ENCODE peak calls at places on chromosomes 7 and 10, in six cellular contexts. O is trophoblast cell, R is IMR-90, M is neuronal stem cell, T is H9, C is H1. U is an unnamed sample.
A peak's percentile ranks its signal among the peaks of the same experiment; 100 is the strongest.

GRCh38 chr10:13352519-13352918 is 4.4 kb upstream of the SEPHS1 start:
- DNase-seq in T (peak; percentile 68), M (no peak), R (no peak), C (peak; percentile 65), O (no peak), U (no peak)

GRCh38 chr7:44306608-44307007 is 18.8 kb downstream of the CAMK2B start:
- DNase-seq in C (no peak), O (no peak), M (no peak), T (no peak), R (no peak), U (no peak)

GRCh38 chr7:41187322-41187721 is 515.6 kb downstream of the INHBA start:
- DNase-seq in O (peak; percentile 87), M (no peak), C (no peak), T (no peak), R (no peak), U (no peak)

GRCh38 chr7:86479144-86479543 is 164.6 kb upstream of the GRM3 start:
- DNase-seq in O (no peak), M (no peak), C (no peak), T (no peak), R (no peak), U (no peak)

GRCh38 chr7:17546206-17546998 is 247.9 kb downstream of the AHR start:
- DNase-seq in T (no peak), O (no peak), C (no peak), R (peak; percentile 56), M (no peak), U (peak; percentile 92)

GRCh38 chr7:143003393-143004051 is 23.4 kb downstream of the OR9A2 start:
- DNase-seq in O (peak; percentile 72), M (peak; percentile 15), R (peak; percentile 44), C (no peak), T (no peak), U (peak; percentile 40)

GRCh38 chr10:117720931-117721826 is 178.6 kb downstream of the EMX2 start:
- DNase-seq in M (peak; percentile 54), C (peak; percentile 72), R (no peak), T (peak; percentile 87), O (no peak), U (no peak)

GRCh38 chr7:33710608-33711007 is 194.7 kb upstream of the BMPER start:
- DNase-seq in T (no peak), R (peak; percentile 14), C (no peak), O (no peak), M (no peak), U (no peak)

GRCh38 chr7:45217358-45217757 is 59.8 kb downstream of the RAMP3 start:
- DNase-seq in C (no peak), O (no peak), M (no peak), R (no peak), T (peak; percentile 72), U (no peak)

GRCh38 chr10:55091691-55092328 is 290.8 kb upstream of the PCDH15 start:
- DNase-seq in R (peak; percentile 1), M (no peak), T (no peak), O (peak; percentile 28), C (no peak), U (peak; percentile 9)

DNA sequence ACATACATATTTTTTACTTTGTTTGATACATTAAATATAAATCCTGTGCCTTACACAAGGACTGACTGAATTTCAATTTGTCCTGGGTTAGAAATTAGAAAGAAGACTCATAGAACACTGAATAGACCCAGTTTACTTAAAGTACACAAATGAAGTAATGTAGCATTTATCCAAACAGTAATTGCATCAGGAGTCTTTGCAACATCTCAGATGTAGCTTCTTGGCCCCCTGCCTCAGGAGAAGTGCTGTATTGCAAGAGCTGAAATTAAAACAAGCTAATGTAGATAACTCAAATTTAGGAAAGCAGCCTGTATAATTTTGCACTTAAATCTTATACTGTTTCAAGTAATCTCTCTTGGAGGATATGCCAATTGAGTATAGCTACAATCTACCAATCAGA is 54.3 kb upstream of the KCND2 start:
- DNase-seq in M (no peak), O (no peak), R (peak; percentile 22), T (no peak), C (no peak), U (peak; percentile 71)
- H2BK5ac ChIP-seq in M (no peak overlapping the region), O (no peak overlapping the region), R (no peak overlapping the region), T (no peak overlapping the region), C (no peak overlapping the region), U (no peak overlapping the region)

DNA sequence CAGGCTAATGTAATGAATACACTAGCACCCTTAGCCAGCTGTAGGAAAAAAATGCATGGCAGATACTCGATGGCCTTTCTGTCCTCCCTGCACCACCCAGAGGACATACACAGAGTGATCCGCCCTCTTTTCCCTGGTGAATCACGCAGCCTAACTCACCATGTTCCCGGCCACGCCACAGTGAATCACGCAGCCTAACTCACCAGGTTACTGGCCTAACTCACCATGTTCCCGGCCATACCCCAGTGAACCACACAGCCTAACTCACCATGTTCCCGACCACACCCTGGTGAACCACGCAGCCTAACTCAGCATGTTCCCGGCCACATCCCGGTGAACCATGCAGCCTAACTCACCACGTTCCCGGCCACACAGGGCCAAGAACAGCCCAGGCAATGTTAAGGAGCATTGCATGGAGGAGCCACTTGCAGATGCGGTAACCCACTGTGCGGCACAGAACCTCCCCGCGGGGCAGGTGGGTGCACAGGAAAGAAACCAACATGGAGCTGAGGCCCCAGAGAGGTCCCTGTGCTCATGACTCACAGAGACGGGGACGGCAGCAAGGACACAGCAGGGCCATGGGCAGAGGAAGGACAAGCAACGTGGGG is 508.5 kb downstream of the DNAJB6 start:
- DNase-seq in O (no peak), T (no peak), C (no peak), M (no peak), R (no peak), U (no peak)
- H3K9me3 ChIP-seq in O (peaks cover 14% of the 10 kb centered on the region), T (no peaks in the 10 kb centered on the region), C (no peaks in the 10 kb centered on the region), M (peaks cover 3% of the 10 kb centered on the region), R (peaks cover 54% of the 10 kb centered on the region), U (peaks cover 2% of the 10 kb centered on the region)

DNA sequence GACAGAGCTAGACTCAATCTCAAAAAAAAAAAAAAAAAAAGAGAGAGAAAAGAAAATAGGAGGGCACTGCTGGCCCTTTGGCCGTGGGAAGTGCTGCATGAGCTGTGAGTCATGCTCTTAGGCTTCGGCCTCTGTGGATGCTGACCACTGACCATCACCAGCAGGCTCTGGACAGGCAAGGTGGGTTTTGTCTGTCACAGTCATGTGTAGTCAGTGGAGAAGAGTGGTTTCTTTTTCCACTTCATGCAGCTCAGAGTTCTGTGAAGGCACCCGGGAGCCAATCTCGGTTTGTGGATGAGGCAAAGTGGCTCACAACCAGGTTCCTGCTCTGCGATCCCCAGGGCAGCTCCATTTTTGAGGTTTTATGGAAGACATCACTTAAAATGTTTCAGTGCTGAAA is 58.1 kb downstream of the PRTFDC1 start:
- DNase-seq in C (no peak), T (no peak), O (no peak), M (no peak), R (peak; percentile 97), U (peak; percentile 98)
- H3K14ac ChIP-seq in C (no peak overlapping the region), T (no peak overlapping the region), O (no peak overlapping the region), M (no peak overlapping the region), R (peak overlapping the region; percentile 76), U (no peak overlapping the region)

GRCh38 chr10:104328636-104328915 is 9.7 kb downstream of the ITPRIP start:
- DNase-seq in C (no peak), O (no peak), R (no peak), T (no peak), M (peak; percentile 89), U (no peak)

GRCh38 chr10:104329754-104330153 is 8.5 kb downstream of the ITPRIP start:
- DNase-seq in M (no peak), O (peak; percentile 64), R (peak; percentile 84), C (no peak), T (no peak), U (peak; percentile 92)

GRCh38 chr10:104326991-104327610 is 11.2 kb downstream of the ITPRIP start:
- DNase-seq in R (no peak), M (no peak), T (no peak), O (no peak), C (no peak), U (no peak)

GRCh38 chr10:104328916-104329710 is 9.2 kb downstream of the ITPRIP start:
- DNase-seq in R (peak; percentile 97), M (peak; percentile 79), C (no peak), O (peak; percentile 100), T (peak; percentile 60), U (peak; percentile 95)

DNA sequence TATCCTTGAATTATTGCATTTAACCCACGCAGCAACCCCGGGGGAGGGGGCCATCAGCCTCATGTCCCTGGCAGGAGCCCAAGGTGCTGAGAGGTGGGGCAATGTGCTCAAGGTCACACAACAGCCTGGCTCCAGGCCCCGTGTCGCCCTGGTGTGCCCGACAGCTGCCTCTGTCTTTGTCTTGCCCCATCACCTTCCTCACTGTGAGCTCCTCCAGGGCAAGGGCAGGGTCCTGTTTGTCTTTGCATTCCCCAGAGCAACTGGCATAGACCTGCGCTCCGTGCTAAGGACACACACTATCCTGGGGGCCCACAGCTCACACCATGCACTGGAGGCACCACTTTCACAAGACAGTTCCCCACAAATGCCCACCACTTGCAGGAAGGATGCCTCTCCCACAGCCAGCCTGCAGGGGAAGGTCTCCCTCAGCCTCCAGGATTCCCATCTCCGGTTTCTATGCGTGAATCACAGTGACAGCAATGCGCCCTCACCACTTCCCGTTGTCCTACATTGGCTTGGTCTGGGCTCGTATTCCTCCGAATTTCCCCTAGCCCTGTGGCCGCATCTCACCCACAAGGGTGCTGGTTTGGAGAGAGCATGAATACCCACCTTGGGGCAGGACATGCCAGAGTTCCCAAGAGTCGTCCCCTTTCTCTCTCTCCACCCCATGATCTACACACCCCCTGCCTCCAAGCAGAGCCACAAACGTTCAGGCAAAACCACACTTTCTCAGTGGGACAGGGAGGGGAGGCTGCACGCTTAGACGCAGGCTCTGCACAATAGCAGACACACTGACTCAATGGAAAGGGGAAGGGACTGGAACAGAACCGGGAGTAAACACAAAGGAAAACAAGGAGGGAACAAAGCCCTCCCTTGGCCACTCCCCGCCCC is 10.3 kb downstream of the ITPRIP start:
- DNase-seq in T (peak; percentile 49), M (no peak), O (peak; percentile 82), R (peak; percentile 89), C (no peak), U (peak; percentile 93)
- H2BK5ac ChIP-seq in T (no peak overlapping the region), M (no peak overlapping the region), O (peak overlapping the region; percentile 94), R (peak overlapping the region; percentile 89), C (peak overlapping the region; percentile 69), U (peak overlapping the region; percentile 88)

DNA sequence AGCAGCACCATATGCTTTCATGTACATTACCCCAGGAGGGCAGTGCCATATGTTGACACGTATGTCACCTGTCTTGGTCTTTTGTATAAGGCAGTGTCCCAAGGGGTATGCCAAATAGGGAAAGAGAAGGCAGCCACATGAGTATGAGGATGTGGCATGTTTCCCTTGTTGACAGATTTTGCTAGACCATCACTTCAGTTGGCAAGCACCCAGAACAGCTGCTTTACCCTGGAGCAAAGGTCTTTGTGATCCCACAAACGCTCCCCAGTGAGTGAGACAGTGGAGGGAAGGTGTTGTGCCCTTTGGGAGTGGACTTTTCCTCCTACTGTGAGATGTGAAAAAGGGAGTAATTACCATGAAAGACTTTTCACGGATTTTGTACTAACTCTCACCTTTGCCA is 350.1 kb downstream of the ETV1 start:
- DNase-seq in R (no peak), M (no peak), C (no peak), T (no peak), O (no peak), U (no peak)
- H3K9me3 ChIP-seq in R (no peaks in the 10 kb centered on the region), M (no peaks in the 10 kb centered on the region), C (no peaks in the 10 kb centered on the region), T (no peaks in the 10 kb centered on the region), O (no peaks in the 10 kb centered on the region), U (no peaks in the 10 kb centered on the region)

U was measured in mesenchymal stem cell.